ENCODE peak calls at places on chromosomes 4 and X, in four cellular contexts. P, A, C and R are unnamed samples.

GRCh38 chrX:25851141-25851540 is 287.0 kb upstream of the MAGEB18 start:
- DNase-seq in P (no peak), A (no peak), C (no peak), R (no peak)

GRCh38 chr4:101724093-101724492 is 66.4 kb upstream of the BANK1 start:
- DNase-seq in P (no peak), A (no peak), C (no peak), R (no peak)

GRCh38 chr4:2104556-2105345 is 45.6 kb downstream of the NAT8L start:
- DNase-seq in P (no peak), A (no peak), C (no peak), R (no peak)

GRCh38 chr4:25313194-25313895 is 771 bp downstream of the ZCCHC4 start:
- DNase-seq in P (peak; percentile 25), A (no peak), C (no peak), R (no peak)

GRCh38 chr4:186599483-186599882 is 44.1 kb upstream of the MTNR1A start:
- DNase-seq in P (no peak), A (no peak), C (no peak), R (no peak)

GRCh38 chr4:79132826-79133225 is 193.0 kb downstream of the NAA11 start:
- DNase-seq in P (no peak), A (no peak), C (no peak), R (no peak)

GRCh38 chr4:2662598-2662997 is 93.5 kb downstream of the TNIP2 start:
- DNase-seq in P (no peak), A (peak; percentile 93), C (peak; percentile 4), R (no peak)

GRCh38 chr4:63379750-63380522 is 1029.3 kb downstream of the TECRL start:
- DNase-seq in P (no peak), A (no peak), C (no peak), R (no peak)

GRCh38 chrX:42948723-42949122 is 170.8 kb upstream of the PPP1R2C start:
- DNase-seq in P (no peak), A (no peak), C (no peak), R (no peak)

GRCh38 chr4:54976682-54977081 is 148.7 kb downstream of the KDR start:
- DNase-seq in P (peak; percentile 8), A (no peak), C (no peak), R (no peak)

GRCh38 chr4:188976644-188977115 is 837.4 kb downstream of the TRIML1 start:
- DNase-seq in P (no peak), A (peak; percentile 70), C (no peak), R (peak; percentile 36)

GRCh38 chrX:74602142-74602541 is 12.3 kb downstream of the RLIM start:
- DNase-seq in P (no peak), A (no peak), C (no peak), R (no peak)

GRCh38 chrX:48703642-48704481 is 7.3 kb downstream of the SUV39H1 start:
- DNase-seq in P (no peak), A (peak; percentile 23), C (no peak), R (peak; percentile 4)

GRCh38 chrX:18210470-18210869 is 10.2 kb downstream of the BEND2 start:
- DNase-seq in P (no peak), A (peak; percentile 4), C (no peak), R (peak; percentile 34)

GRCh38 chr4:125736057-125736456 is 421.3 kb downstream of the FAT4 start:
- DNase-seq in P (peak; percentile 3), A (peak; percentile 52), C (no peak), R (no peak)

GRCh38 chrX:16807976-16808542 is 21.8 kb downstream of the TXLNG start:
- DNase-seq in P (peak; percentile 64), A (peak; percentile 68), C (peak; percentile 25), R (peak; percentile 61)

GRCh38 chrX:34521563-34521962 is 135.5 kb downstream of the TMEM47 start:
- DNase-seq in P (no peak), A (peak; percentile 2), C (no peak), R (no peak)

GRCh38 chr4:88818650-88819470 is 121.2 kb upstream of the NAP1L5 start:
- DNase-seq in P (peak; percentile 56), A (peak; percentile 59), C (no peak), R (peak; percentile 66)

GRCh38 chr4:181007751-181008150 is 1235.5 kb upstream of the TENM3 start:
- DNase-seq in P (no peak), A (no peak), C (no peak), R (no peak)

GRCh38 chr4:181008164-181008563 is 1235.0 kb upstream of the TENM3 start:
- DNase-seq in P (peak; percentile 12), A (no peak), C (no peak), R (no peak)

GRCh38 chr4:181006509-181007290 is 1236.5 kb upstream of the TENM3 start:
- DNase-seq in P (no peak), A (no peak), C (no peak), R (no peak)

GRCh38 chr4:180999217-180999616 is 1244.0 kb upstream of the TENM3 start:
- DNase-seq in P (no peak), A (no peak), C (no peak), R (no peak)

DNA sequence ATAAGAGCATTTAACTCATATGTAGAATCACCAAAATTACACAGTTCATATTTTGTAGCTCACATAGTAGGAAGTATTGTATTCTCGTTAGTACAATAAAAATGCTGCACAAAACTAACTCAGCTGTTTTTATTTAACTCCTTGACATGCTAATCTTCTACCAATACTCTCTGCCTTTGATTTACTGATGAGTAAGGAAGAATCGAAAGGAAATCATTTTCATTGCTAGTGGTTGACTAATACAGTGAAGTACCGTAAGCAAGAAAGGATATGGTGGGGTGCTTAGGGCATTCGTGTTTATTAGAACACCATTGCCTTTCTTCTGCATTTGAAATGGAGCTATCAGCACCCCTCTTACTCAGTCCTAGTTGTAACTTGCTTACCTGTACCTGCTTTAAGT is 1239.1 kb upstream of the TENM3 start:
- DNase-seq in P (no peak), A (no peak), C (no peak), R (no peak)
- TF ChIP-seq MAZ in P (no peak), A (no peak), C (no peak), R (no peak)

GRCh38 chr4:138275216-138275615 is 33.1 kb upstream of the SLC7A11 start:
- DNase-seq in P (no peak), A (no peak), C (no peak), R (no peak)
- TF ChIP-seq MAZ in P (no peak), A (no peak), C (no peak), R (no peak)

GRCh38 chr4:85084371-85085170 is 118.1 kb upstream of the WDFY3 start:
- DNase-seq in P (peak; percentile 60), A (peak; percentile 75), C (peak; percentile 35), R (peak; percentile 71)
- TF ChIP-seq MAZ in P (no peak), A (no peak), C (no peak), R (no peak)

GRCh38 chrX:153827903-153828302 is 2.4 kb downstream of the PDZD4 start:
- DNase-seq in P (no peak), A (no peak), C (no peak), R (no peak)

GRCh38 chrX:153827016-153827415 is 3.3 kb downstream of the PDZD4 start:
- DNase-seq in P (no peak), A (no peak), C (no peak), R (no peak)

GRCh38 chrX:153825042-153825441 is 5.3 kb downstream of the PDZD4 start:
- DNase-seq in P (no peak), A (no peak), C (no peak), R (no peak)

GRCh38 chrX:153821066-153821465 is 9.3 kb downstream of the PDZD4 start:
- DNase-seq in P (no peak), A (no peak), C (no peak), R (no peak)

GRCh38 chrX:153824348-153824747 is 6.0 kb downstream of the PDZD4 start:
- DNase-seq in P (no peak), A (no peak), C (no peak), R (no peak)
- TF ChIP-seq MAZ in P (no peak), A (no peak), C (no peak), R (no peak)

DNA sequence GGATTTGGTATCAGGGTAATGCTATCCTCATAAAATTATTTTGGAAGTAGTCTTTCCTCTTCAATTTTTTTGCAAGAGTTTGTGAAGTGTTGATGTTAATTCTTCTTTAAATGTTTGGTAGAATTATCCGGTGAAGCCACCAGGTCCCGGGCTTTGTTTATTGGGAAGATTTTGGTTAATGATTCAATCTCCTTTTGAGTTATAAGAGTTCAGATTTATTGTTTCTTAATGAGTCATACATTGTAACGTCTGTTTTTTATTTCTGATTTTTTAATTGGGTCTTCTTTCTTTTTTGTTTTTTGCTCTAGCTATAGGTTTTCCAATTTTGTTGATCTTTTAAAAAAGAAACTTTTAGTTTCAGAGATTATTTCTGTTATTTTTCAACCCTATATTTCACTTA is 412.3 kb downstream of the PDGFC start:
- DNase-seq in P (no peak), A (peak; percentile 22), C (no peak), R (no peak)
- TF ChIP-seq MAZ in P (no peak), A (no peak), C (no peak), R (no peak)

GRCh38 chr4:78032446-78032845 is 24.7 kb upstream of the FRAS1 start:
- DNase-seq in P (no peak), A (no peak), C (no peak), R (no peak)
- TF ChIP-seq MAZ in P (no peak), A (no peak), C (no peak), R (no peak)